ENCODE peak calls at places on chromosomes 3 and 15, in six cellular contexts. S is iris pigment epithelial cell, G is GM18507, O is cardiac muscle cell, V is Right ventricle myocardium inferior, U is ovary. N is an unnamed sample.

GRCh38 chr3:111521881-111522280 is 20.1 kb upstream of the CD96 start:
- DNase-seq in U (no peak), S (peak), G (no peak), O (no peak), V (no peak), N (no peak)

GRCh38 chr3:131960324-131960723 is 74.5 kb downstream of the CPNE4 start:
- DNase-seq in S (peak), O (no peak), V (no peak), G (no peak), U (no peak), N (no peak)

GRCh38 chr15:82183121-82184031 is 79.2 kb downstream of the EFL1 start:
- DNase-seq in U (no peak), O (no peak), S (peak), V (no peak), G (no peak), N (no peak)

GRCh38 chr3:56855856-56856538 is 54.2 kb upstream of the ARHGEF3 start:
- DNase-seq in O (peak), V (no peak), G (no peak), S (peak), U (no peak), N (no peak)

GRCh38 chr3:66386011-66386924 is 114.6 kb downstream of the LRIG1 start:
- DNase-seq in U (no peak), O (no peak), S (no peak), G (peak), V (no peak), N (peak)

GRCh38 chr3:157381606-157382005 is 55.0 kb upstream of the PTX3 start:
- DNase-seq in G (no peak), V (no peak), S (no peak), U (no peak), O (no peak), N (no peak)

GRCh38 chr3:157618075-157618760 is 115.0 kb upstream of the VEPH1 start:
- DNase-seq in U (no peak), O (peak), S (peak), G (peak), V (no peak), N (peak)

GRCh38 chr3:151584603-151585002 is 123.7 kb upstream of the IGSF10 start:
- DNase-seq in S (peak), G (no peak), O (no peak), V (no peak), U (no peak), N (no peak)

GRCh38 chr15:79886119-79886518 is 10.7 kb downstream of the MTHFS start:
- DNase-seq in O (no peak), G (no peak), U (no peak), V (no peak), S (no peak), N (no peak)

GRCh38 chr15:56950979-56951378 is 32.5 kb downstream of the TCF12 start:
- DNase-seq in V (no peak), G (no peak), S (no peak), O (no peak), U (no peak), N (no peak)

GRCh38 chr15:67083135-67083766 is 17.8 kb downstream of the SMAD3 start:
- DNase-seq in G (no peak), U (no peak), O (no peak), V (no peak), S (peak), N (no peak)

GRCh38 chr3:46867550-46867898 is 4.3 kb upstream of the MYL3 start:
- DNase-seq in V (peak), O (no peak), G (no peak), S (no peak), U (peak), N (no peak)

GRCh38 chr3:179450901-179451334 is 352 bp downstream of the GNB4 start:
- DNase-seq in U (no peak), V (peak), G (no peak), S (peak), O (peak), N (peak)

GRCh38 chr3:195258449-195259145 is 12.4 kb downstream of the XXYLT1 start:
- DNase-seq in U (peak), S (peak), G (no peak), V (no peak), O (no peak), N (no peak)